ENCODE peak calls at places on chromosome 15, in four cellular contexts. X is astrocyte of the spinal cord; N is activated CD4-positive, alpha-beta T cell treated with anti-CD3 and anti-CD28 coated beads, Interleukin-2, amount 50 U/mL, for 48 hours; W is NCI-H510A. F is an unnamed sample.

GRCh38 chr15:47846911-47847310 is 129.6 kb downstream of the SEMA6D start:
- DNase-seq in X (no peak), N (no peak), W (no peak), F (no peak)

GRCh38 chr15:57109005-57109404 is 190.6 kb downstream of the TCF12 start:
- DNase-seq in X (no peak), N (no peak), W (no peak), F (no peak)

GRCh38 chr15:95946946-95947345 is 383.6 kb upstream of the NR2F2 start:
- DNase-seq in X (no peak), N (no peak), W (no peak), F (no peak)

GRCh38 chr15:92662797-92663196 is 7.2 kb upstream of the FAM174B start:
- DNase-seq in X (no peak), N (no peak), W (no peak), F (no peak)

GRCh38 chr15:70100495-70101331 is 3.0 kb upstream of the TLE3 start:
- DNase-seq in X (peak), N (peak), W (no peak), F (peak)

GRCh38 chr15:35362195-35362829 is 183.7 kb downstream of the DPH6 start:
- DNase-seq in X (peak), N (no peak), W (no peak), F (no peak)

GRCh38 chr15:89211678-89212170 is 9.7 kb downstream of the RLBP1 start:
- DNase-seq in X (no peak), N (no peak), W (no peak), F (peak)

GRCh38 chr15:58738051-58738707 is 11.3 kb downstream of the ADAM10 start:
- DNase-seq in X (peak), N (no peak), W (no peak), F (no peak)

GRCh38 chr15:25776071-25776740 is 86.9 kb downstream of the ATP10A start:
- DNase-seq in X (no peak), N (no peak), W (no peak), F (no peak)

GRCh38 chr15:42796955-42797779 is 60.2 kb upstream of the CDAN1 start:
- DNase-seq in X (peak), N (no peak), W (no peak), F (no peak)

GRCh38 chr15:63466378-63467192 is 37.8 kb upstream of the USP3 start:
- DNase-seq in X (peak), N (no peak), W (no peak), F (peak)

GRCh38 chr15:39239562-39239961 is 341.3 kb upstream of the THBS1 start:
- DNase-seq in X (peak), N (no peak), W (no peak), F (peak)

GRCh38 chr15:43105077-43105769 is 615 bp downstream of the UBR1 start:
- DNase-seq in X (no peak), N (no peak), W (no peak), F (peak)

GRCh38 chr15:82312611-82313349 is 36.5 kb downstream of the GOLGA6L10 start:
- DNase-seq in X (no peak), N (no peak), W (no peak), F (no peak)

GRCh38 chr15:48671381-48672022 is 26.0 kb upstream of the FBN1 start:
- DNase-seq in X (peak), N (no peak), W (no peak), F (no peak)

GRCh38 chr15:66784174-66784573 is 82.1 kb downstream of the SMAD6 start:
- DNase-seq in X (no peak), N (no peak), W (no peak), F (no peak)

GRCh38 chr15:78749831-78750230 is 61.4 kb downstream of the ADAMTS7 start:
- DNase-seq in X (no peak), N (no peak), W (no peak), F (no peak)

GRCh38 chr15:51909591-51909990 is 62.0 kb downstream of the LEO1 start:
- DNase-seq in X (no peak), N (no peak), W (no peak), F (no peak)

GRCh38 chr15:67839358-67839928 is 402 bp downstream of the RNU6-1 start:
- DNase-seq in X (peak), N (no peak), W (no peak), F (peak)

GRCh38 chr15:67067161-67067853 is 1.9 kb downstream of the SMAD3 start:
- DNase-seq in X (peak), N (no peak), W (no peak), F (no peak)

GRCh38 chr15:58472821-58473581 is 41.2 kb downstream of the LIPC start:
- DNase-seq in X (peak), N (peak), W (no peak), F (peak)

GRCh38 chr15:93803406-93803805 is 428.0 kb upstream of the MCTP2 start:
- DNase-seq in X (no peak), N (no peak), W (no peak), F (no peak)

GRCh38 chr15:41334293-41335120 is 1.8 kb downstream of the NUSAP1 start:
- DNase-seq in X (no peak), N (no peak), W (no peak), F (no peak)

GRCh38 chr15:80550910-80551265 is 144.2 kb upstream of the ABHD17C start:
- DNase-seq in X (no peak), N (no peak), W (no peak), F (no peak)

GRCh38 chr15:33201376-33202189 is 7.1 kb upstream of the FMN1 start:
- DNase-seq in X (peak), N (peak), W (peak), F (peak)

GRCh38 chr15:60351066-60351465 is 46.7 kb downstream of the ANXA2 start:
- DNase-seq in X (no peak), N (no peak), W (peak), F (no peak)

GRCh38 chr15:27850050-27850449 is 249.1 kb downstream of the OCA2 start:
- DNase-seq in X (no peak), N (no peak), W (no peak), F (no peak)

GRCh38 chr15:59941612-59942011 is 62.5 kb upstream of the FOXB1 start:
- DNase-seq in X (no peak), N (no peak), W (no peak), F (peak)

GRCh38 chr15:51775967-51776816 is 24.8 kb downstream of the TMOD2 start:
- DNase-seq in X (no peak), N (peak), W (no peak), F (peak)

GRCh38 chr15:71747128-71748083 is 62.9 kb upstream of the NR2E3 start:
- DNase-seq in X (peak), N (no peak), W (no peak), F (peak)

GRCh38 chr15:78399081-78399480 is 38.9 kb upstream of the IREB2 start:
- DNase-seq in X (no peak), N (no peak), W (no peak), F (no peak)

GRCh38 chr15:100215843-100216169 is 126.0 kb downstream of the ADAMTS17 start:
- DNase-seq in X (no peak), N (no peak), W (no peak), F (no peak)

GRCh38 chr15:66101715-66102395 is 151.7 kb downstream of the MEGF11 start:
- DNase-seq in X (no peak), N (no peak), W (no peak), F (no peak)

GRCh38 chr15:95291878-95292472 is 1038.5 kb upstream of the NR2F2 start:
- DNase-seq in X (peak), N (no peak), W (no peak), F (peak)

GRCh38 chr15:75234191-75234810 is 23.8 kb upstream of the GOLGA6C start:
- DNase-seq in X (no peak), N (no peak), W (no peak), F (no peak)

GRCh38 chr15:96369825-96370621 is 39.5 kb downstream of the NR2F2 start:
- DNase-seq in X (no peak), N (no peak), W (no peak), F (no peak)

GRCh38 chr15:62035256-62035908 is 24.9 kb downstream of the VPS13C start:
- DNase-seq in X (peak), N (no peak), W (no peak), F (no peak)

GRCh38 chr15:88605507-88606436 is 15.4 kb upstream of the AEN start:
- DNase-seq in X (peak), N (peak), W (no peak), F (no peak)

GRCh38 chr15:68833734-68834334 is 13.1 kb upstream of the ANP32A start:
- DNase-seq in X (no peak), N (no peak), W (no peak), F (no peak)